ENCODE peak calls at places on chromosomes 2 and 18, in five cellular contexts. Q is ovary, H is right lobe of liver, M is heart right ventricle, G is dorsolateral prefrontal cortex. I is an unnamed sample.

GRCh38 chr2:223222397-223222796 is 170.4 kb downstream of the KCNE4 start:
- DNase-seq in Q (no peak), H (no peak), M (no peak), G (no peak), I (no peak)

GRCh38 chr2:152486048-152486736 is 151.2 kb downstream of the FMNL2 start:
- DNase-seq in Q (no peak), H (no peak), M (no peak), G (no peak), I (no peak)

GRCh38 chr2:144875996-144876395 is 356.1 kb upstream of the ZEB2 start:
- DNase-seq in Q (no peak), H (no peak), M (no peak), G (no peak), I (no peak)

GRCh38 chr18:31487251-31488015 is 10.5 kb upstream of the DSG2 start:
- DNase-seq in Q (peak; percentile 19), H (no peak), M (no peak), G (peak; percentile 54), I (no peak)

GRCh38 chr2:11876436-11876835 is 130.0 kb downstream of the LPIN1 start:
- DNase-seq in Q (no peak), H (no peak), M (no peak), G (no peak), I (no peak)

GRCh38 chr18:21109936-21110666 is 1.5 kb downstream of the ROCK1 start:
- DNase-seq in Q (no peak), H (no peak), M (no peak), G (no peak), I (no peak)

GRCh38 chr18:37937287-37937686 is 371.7 kb upstream of the CELF4 start:
- DNase-seq in Q (no peak), H (no peak), M (no peak), G (no peak), I (no peak)

GRCh38 chr2:144519934-144520717 is at the start of gene ZEB2:
- DNase-seq in Q (peak; percentile 84), H (no peak), M (peak; percentile 72), G (no peak), I (no peak)

GRCh38 chr2:240919786-240920782 is 13.9 kb downstream of the CROCC2 start:
- DNase-seq in Q (peak; percentile 6), H (peak; percentile 37), M (no peak), G (peak; percentile 40), I (no peak)

GRCh38 chr2:67858886-67859285 is 203.9 kb downstream of the C1D start:
- DNase-seq in Q (no peak), H (no peak), M (no peak), G (no peak), I (no peak)

GRCh38 chr18:9750606-9751304 is 42.7 kb downstream of the RAB31 start:
- DNase-seq in Q (no peak), H (no peak), M (no peak), G (no peak), I (no peak)

GRCh38 chr2:170229744-170230143 is 51.8 kb downstream of the MYO3B start:
- DNase-seq in Q (no peak), H (no peak), M (no peak), G (no peak), I (no peak)

GRCh38 chr2:71888741-71889445 is 258.8 kb downstream of the CYP26B1 start:
- DNase-seq in Q (no peak), H (no peak), M (no peak), G (no peak), I (no peak)

GRCh38 chr2:106581755-106582430 is 94.7 kb downstream of the CD8B2 start:
- DNase-seq in Q (peak; percentile 33), H (no peak), M (peak; percentile 41), G (no peak), I (peak; percentile 7)

GRCh38 chr2:8447610-8448221 is 234.1 kb upstream of the ID2 start:
- DNase-seq in Q (no peak), H (peak; percentile 14), M (no peak), G (no peak), I (no peak)

GRCh38 chr2:18932864-18933263 is 343.5 kb upstream of the NT5C1B start:
- DNase-seq in Q (no peak), H (no peak), M (no peak), G (no peak), I (no peak)

GRCh38 chr2:135926605-135927004 is 50.4 kb upstream of the MCM6 start:
- DNase-seq in Q (no peak), H (no peak), M (no peak), G (no peak), I (no peak)

GRCh38 chr2:8543412-8544167 is 138.3 kb upstream of the ID2 start:
- DNase-seq in Q (no peak), H (peak; percentile 52), M (peak; percentile 60), G (no peak), I (no peak)

GRCh38 chr2:101731221-101732054 is 33.9 kb downstream of the MAP4K4 start:
- DNase-seq in Q (no peak), H (no peak), M (no peak), G (no peak), I (no peak)

GRCh38 chr2:159807183-159808037 is 9.4 kb upstream of the CD302 start:
- DNase-seq in Q (no peak), H (peak; percentile 61), M (peak; percentile 34), G (no peak), I (no peak)

GRCh38 chr2:149056541-149056940 is 18.0 kb downstream of the LYPD6B start:
- DNase-seq in Q (no peak), H (no peak), M (no peak), G (no peak), I (no peak)

GRCh38 chr2:24972315-24972958 is 682 bp upstream of the DNAJC27 start:
- DNase-seq in Q (peak; percentile 42), H (peak; percentile 59), M (peak; percentile 35), G (peak; percentile 51), I (peak; percentile 27)

DNA sequence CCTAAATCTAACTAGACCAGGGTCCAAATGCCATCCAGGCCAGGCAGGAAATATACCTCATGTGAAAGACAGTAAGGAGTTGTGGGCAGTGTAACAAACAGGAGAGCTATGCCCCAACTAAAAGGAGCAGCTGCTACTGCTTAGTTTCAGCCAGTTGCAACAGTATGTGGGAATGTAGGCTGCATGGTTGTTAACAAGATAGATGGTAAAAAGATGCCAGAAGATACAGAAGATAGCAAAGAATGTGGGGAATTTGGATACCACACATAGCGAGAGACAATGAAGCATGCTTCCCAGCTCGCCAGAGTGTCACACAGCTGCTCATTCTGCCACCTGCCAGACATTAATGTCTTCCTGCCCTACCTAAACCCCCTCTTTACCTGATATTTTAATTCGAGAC is 39.4 kb upstream of the CYBRD1 start:
- DNase-seq in Q (no peak), H (no peak), M (no peak), G (no peak), I (no peak)
- H3K27ac ChIP-seq in Q (no peak overlapping the region), H (no peak overlapping the region), M (no peak overlapping the region), G (no peak overlapping the region), I (no peak overlapping the region)

GRCh38 chr2:147594038-147594437 is 250.8 kb upstream of the ACVR2A start:
- DNase-seq in Q (no peak), H (no peak), M (no peak), G (no peak), I (no peak)

DNA sequence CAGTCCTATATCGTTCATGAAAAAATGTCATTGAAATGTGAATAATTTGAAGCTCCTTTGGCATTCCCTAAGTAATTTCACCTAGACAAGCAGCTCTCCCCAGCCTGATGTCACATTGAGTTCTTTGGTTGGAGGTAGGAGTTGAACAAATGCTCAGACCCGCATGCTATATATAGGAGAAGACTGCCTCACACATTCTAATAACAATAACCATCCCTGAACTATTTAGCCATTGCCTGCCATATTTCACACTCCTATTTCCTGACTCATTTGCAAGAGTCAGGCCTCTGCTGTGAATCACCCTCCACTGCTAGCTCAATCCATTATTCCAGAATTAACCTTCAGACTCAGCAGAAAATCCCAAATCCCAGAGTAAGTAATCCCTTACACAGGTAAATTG is 256.6 kb upstream of the ACVR2A start:
- DNase-seq in Q (no peak), H (no peak), M (no peak), G (no peak), I (no peak)
- H3K27ac ChIP-seq in Q (no peak overlapping the region), H (no peak overlapping the region), M (no peak overlapping the region), G (no peak overlapping the region), I (no peak overlapping the region)

GRCh38 chr2:216211614-216212013 is 102.5 kb downstream of the XRCC5 start:
- DNase-seq in Q (no peak), H (no peak), M (no peak), G (no peak), I (no peak)
- H3K27ac ChIP-seq in Q (no peak overlapping the region), H (no peak overlapping the region), M (no peak overlapping the region), G (peak overlapping the region; percentile 34), I (no peak overlapping the region)

GRCh38 chr2:28135324-28135723 is 244.8 kb downstream of the BABAM2 start:
- DNase-seq in Q (no peak), H (no peak), M (no peak), G (no peak), I (no peak)

GRCh38 chr2:28137221-28137620 is 246.7 kb downstream of the BABAM2 start:
- DNase-seq in Q (peak; percentile 63), H (no peak), M (peak; percentile 58), G (no peak), I (no peak)

GRCh38 chr2:28134262-28134812 is 243.8 kb downstream of the BABAM2 start:
- DNase-seq in Q (peak; percentile 68), H (peak; percentile 91), M (peak; percentile 20), G (no peak), I (no peak)

GRCh38 chr2:28134857-28135256 is 244.3 kb downstream of the BABAM2 start:
- DNase-seq in Q (no peak), H (no peak), M (no peak), G (no peak), I (no peak)

GRCh38 chr2:28136557-28136956 is 246.0 kb downstream of the BABAM2 start:
- DNase-seq in Q (no peak), H (no peak), M (no peak), G (no peak), I (no peak)
- H3K27ac ChIP-seq in Q (peak overlapping the region; percentile 55), H (no peak overlapping the region), M (peak overlapping the region; percentile 36), G (no peak overlapping the region), I (no peak overlapping the region)

DNA sequence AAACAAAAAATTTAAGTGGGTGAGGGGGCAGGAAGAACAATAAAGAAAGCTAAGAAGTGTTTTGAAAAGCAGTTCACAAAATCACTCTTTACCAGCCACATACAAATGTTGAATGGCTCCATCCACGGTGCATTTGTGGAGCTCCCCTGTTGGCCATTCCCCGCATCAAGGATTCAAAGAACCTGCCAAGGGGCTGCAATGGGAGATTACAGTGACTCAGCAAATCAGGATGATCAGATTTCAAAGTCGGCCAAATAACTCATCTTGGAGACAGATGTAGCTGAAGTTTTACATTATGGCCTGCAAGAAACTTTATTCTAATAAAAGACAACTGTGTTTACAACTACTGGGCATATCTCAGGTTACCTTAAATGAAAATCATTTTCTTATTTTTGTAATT is 26.9 kb downstream of the COL4A3 start:
- DNase-seq in Q (no peak), H (no peak), M (no peak), G (no peak), I (no peak)
- H3K27ac ChIP-seq in Q (no peak overlapping the region), H (no peak overlapping the region), M (no peak overlapping the region), G (no peak overlapping the region), I (no peak overlapping the region)

GRCh38 chr2:554444-554843 is 122.8 kb downstream of the TMEM18 start:
- DNase-seq in Q (no peak), H (no peak), M (no peak), G (no peak), I (no peak)
- H3K27ac ChIP-seq in Q (no peak overlapping the region), H (no peak overlapping the region), M (no peak overlapping the region), G (no peak overlapping the region), I (no peak overlapping the region)